ENCODE peak calls at places on chromosomes 16 and 17, in eight cellular contexts. U, P, G, Q, S, T, Y and O are unnamed samples.
A peak's percentile ranks its signal among the peaks of the same experiment; 100 is the strongest.

GRCh38 chr17:8552582-8553320 is 77.8 kb downstream of the MYH10 start:
- DNase-seq in P (no peak), S (peak; percentile 29), U (no peak), Y (no peak), Q (no peak), G (no peak), T (no peak), O (no peak)

GRCh38 chr17:50817142-50817751 is 18.1 kb upstream of the WFIKKN2 start:
- DNase-seq in Q (peak; percentile 14), G (peak; percentile 53), Y (peak; percentile 58), P (peak; percentile 77), U (peak; percentile 69), T (no peak), S (peak; percentile 60), O (peak; percentile 71)

GRCh38 chr16:11681977-11682654 is 13.9 kb downstream of the SNN start:
- DNase-seq in U (no peak), Q (no peak), S (no peak), Y (no peak), G (no peak), T (no peak), P (no peak), O (no peak)

GRCh38 chr16:84294196-84295142 is at the start of gene WFDC1:
- DNase-seq in Y (peak; percentile 39), T (no peak), S (peak; percentile 78), Q (no peak), G (no peak), P (peak; percentile 39), U (no peak), O (no peak)

GRCh38 chr16:69773255-69773947 is 11.3 kb downstream of the WWP2 start:
- DNase-seq in Y (no peak), P (no peak), Q (no peak), S (no peak), U (no peak), G (no peak), T (no peak), O (no peak)

GRCh38 chr16:67207857-67208524 is 9.1 kb downstream of the ELMO3 start:
- DNase-seq in G (no peak), P (no peak), S (no peak), U (no peak), Y (no peak), Q (peak; percentile 7), T (no peak), O (peak; percentile 71)

GRCh38 chr17:69325518-69326301 is 1.2 kb downstream of the ABCA5 start:
- DNase-seq in U (no peak), Q (no peak), S (no peak), Y (no peak), T (no peak), P (no peak), G (peak; percentile 3), O (peak; percentile 15)

GRCh38 chr17:3916013-3916696 is at the start of gene P2RX1:
- DNase-seq in T (peak; percentile 42), S (no peak), Y (peak; percentile 82), Q (no peak), G (no peak), P (no peak), U (peak; percentile 65), O (peak; percentile 67)

GRCh38 chr16:86680137-86680536 is 101.8 kb downstream of the FOXL1 start:
- DNase-seq in G (no peak), U (no peak), Q (no peak), T (no peak), Y (no peak), S (no peak), P (no peak), O (no peak)

GRCh38 chr16:1674751-1675664 is 3.1 kb upstream of the JPT2 start:
- DNase-seq in Q (no peak), P (no peak), G (peak; percentile 73), S (no peak), Y (no peak), U (no peak), T (no peak), O (no peak)

GRCh38 chr17:18859256-18859655 is 1.3 kb downstream of the PRPSAP2 start:
- DNase-seq in G (peak; percentile 55), P (no peak), T (no peak), Y (no peak), U (no peak), S (peak; percentile 18), Q (no peak), O (peak; percentile 63)

GRCh38 chr17:70517808-70518207 is 348.5 kb downstream of the KCNJ2 start:
- DNase-seq in T (no peak), G (no peak), Y (no peak), P (no peak), S (no peak), Q (no peak), U (no peak), O (no peak)

GRCh38 chr17:59845595-59846390 is 47.0 kb downstream of the TUBD1 start:
- DNase-seq in Y (no peak), T (peak; percentile 72), Q (peak; percentile 95), G (peak; percentile 83), P (no peak), U (peak; percentile 40), S (no peak), O (peak; percentile 39)

GRCh38 chr17:40326014-40326831 is 17.2 kb downstream of the RARA start:
- DNase-seq in Y (no peak), T (no peak), Q (no peak), P (no peak), U (peak; percentile 56), S (no peak), G (no peak), O (no peak)

GRCh38 chr17:32302037-32302436 is 36.4 kb downstream of the RHBDL3 start:
- DNase-seq in S (peak; percentile 11), T (no peak), Q (no peak), P (no peak), U (no peak), Y (no peak), G (no peak), O (no peak)

GRCh38 chr17:10328206-10328605 is 44.6 kb downstream of the MYH13 start:
- DNase-seq in G (no peak), P (no peak), T (no peak), Q (no peak), U (no peak), S (no peak), Y (no peak), O (no peak)

GRCh38 chr16:85413713-85414663 is 199.1 kb upstream of the GSE1 start:
- DNase-seq in U (peak; percentile 14), G (no peak), S (no peak), T (no peak), Q (no peak), P (no peak), Y (no peak), O (no peak)

GRCh38 chr16:15993946-15994665 is 44.7 kb downstream of the ABCC1 start:
- DNase-seq in T (no peak), Y (no peak), S (no peak), U (no peak), P (no peak), G (no peak), Q (no peak), O (no peak)

GRCh38 chr17:14205992-14206461 is 30.6 kb downstream of the CDRT15 start:
- DNase-seq in P (no peak), U (peak; percentile 55), T (peak; percentile 94), Y (no peak), Q (peak; percentile 74), G (peak; percentile 25), S (no peak), O (no peak)

GRCh38 chr17:45801386-45801785 is 17.3 kb downstream of the CRHR1 start:
- DNase-seq in T (no peak), Y (no peak), Q (no peak), S (no peak), U (no peak), P (no peak), G (no peak), O (no peak)

GRCh38 chr17:48973806-48974205 is 5.4 kb upstream of the GIP start:
- DNase-seq in G (no peak), T (no peak), Y (no peak), P (no peak), S (no peak), Q (no peak), U (no peak), O (no peak)

GRCh38 chr17:13474073-13474800 is 127.5 kb downstream of the HS3ST3A1 start:
- DNase-seq in U (no peak), T (no peak), P (no peak), S (no peak), G (no peak), Y (no peak), Q (no peak), O (no peak)

GRCh38 chr17:9002610-9003354 is 18.5 kb upstream of the NTN1 start:
- DNase-seq in T (no peak), P (no peak), U (peak; percentile 50), S (peak; percentile 37), G (peak; percentile 17), Y (peak; percentile 4), Q (no peak), O (no peak)

GRCh38 chr16:79265701-79266100 is 334.8 kb downstream of the MAF start:
- DNase-seq in U (no peak), P (no peak), S (no peak), T (no peak), Q (no peak), G (no peak), Y (no peak), O (no peak)

GRCh38 chr17:59093702-59094231 is 12.9 kb downstream of the TRIM37 start:
- DNase-seq in P (no peak), S (no peak), G (peak; percentile 88), U (no peak), Q (peak; percentile 83), Y (no peak), T (peak; percentile 13), O (no peak)

GRCh38 chr16:554640-555413 is 5.4 kb upstream of the PRR35 start:
- DNase-seq in Q (no peak), P (no peak), S (no peak), Y (no peak), T (no peak), U (no peak), G (no peak), O (no peak)

GRCh38 chr17:43584666-43585102 is 38.5 kb upstream of the ETV4 start:
- DNase-seq in Q (no peak), G (no peak), Y (no peak), U (no peak), T (no peak), S (no peak), P (no peak), O (no peak)